ENCODE peak calls at places on chromosomes 3 and 15, in ten cellular contexts. M is suprapubic skin, E is transverse colon, K is HCT116, G is K562, F is stomach, L is GM23338, Z is GM12878, T is sigmoid colon, Y is spleen. R is an unnamed sample. For H3K4me1, the result is how much of the 10 kb centered on the place peaks cover.

GRCh38 chr3:98809561-98809960 is 46.4 kb downstream of the ST3GAL6 start:
- DNase-seq in M (no peak), E (no peak), K (no peak), G (no peak), F (no peak), L (no peak), Z (no peak), T (no peak), Y (no peak), R (no peak)

GRCh38 chr3:89946863-89947262 is 839.4 kb downstream of the EPHA3 start:
- DNase-seq in M (no peak), E (peak), K (no peak), G (no peak), F (no peak), L (peak), Z (no peak), T (no peak), Y (no peak), R (no peak)

GRCh38 chr3:11784962-11785361 is 61.7 kb downstream of the TAMM41 start:
- DNase-seq in M (no peak), E (no peak), K (no peak), G (no peak), F (no peak), L (peak), Z (no peak), T (no peak), Y (no peak), R (no peak)

GRCh38 chr15:68334661-68335124 is 57.1 kb downstream of the FEM1B start:
- DNase-seq in M (no peak), E (no peak), K (no peak), G (no peak), F (no peak), L (no peak), Z (no peak), T (no peak), Y (peak), R (no peak)

GRCh38 chr15:84747423-84748273 is 744 bp upstream of the ZNF592 start:
- DNase-seq in M (peak), E (peak), K (no peak), G (peak), F (peak), L (peak), Z (no peak), T (peak), Y (peak), R (peak)

GRCh38 chr3:189273736-189274135 is 102.0 kb downstream of the TPRG1 start:
- DNase-seq in M (no peak), E (no peak), K (no peak), G (no peak), F (no peak), L (no peak), Z (no peak), T (no peak), Y (no peak), R (no peak)

GRCh38 chr15:74036271-74037170 is 42.0 kb downstream of the PML start:
- DNase-seq in M (peak), E (peak), K (peak), G (peak), F (peak), L (peak), Z (no peak), T (peak), Y (no peak), R (peak)

GRCh38 chr3:36193448-36193847 is 186.9 kb upstream of the STAC start:
- DNase-seq in M (no peak), E (no peak), K (no peak), G (no peak), F (no peak), L (no peak), Z (no peak), T (no peak), Y (no peak), R (no peak)

GRCh38 chr3:133448478-133449122 is 48.7 kb downstream of the BFSP2 start:
- DNase-seq in M (no peak), E (peak), K (no peak), G (no peak), F (no peak), L (no peak), Z (peak), T (no peak), Y (peak), R (no peak)

GRCh38 chr15:98518823-98519561 is 129.3 kb upstream of the IGF1R start:
- DNase-seq in M (no peak), E (peak), K (peak), G (peak), F (peak), L (peak), Z (no peak), T (peak), Y (no peak), R (peak)

GRCh38 chr3:129131465-129132088 is 10.0 kb upstream of the RAB43 start:
- DNase-seq in M (no peak), E (no peak), K (no peak), G (no peak), F (no peak), L (no peak), Z (no peak), T (no peak), Y (peak), R (no peak)

GRCh38 chr3:185040425-185040824 is 112.4 kb downstream of the C3orf70 start:
- DNase-seq in M (no peak), E (no peak), K (no peak), G (no peak), F (no peak), L (no peak), Z (no peak), T (no peak), Y (no peak), R (no peak)

GRCh38 chr3:178966299-178967183 is 105.1 kb downstream of the ZMAT3 start:
- DNase-seq in M (no peak), E (no peak), K (peak), G (peak), F (no peak), L (peak), Z (peak), T (no peak), Y (no peak), R (no peak)

GRCh38 chr3:193572426-193572908 is 17.8 kb upstream of the ATP13A4 start:
- DNase-seq in M (no peak), E (peak), K (peak), G (peak), F (peak), L (peak), Z (no peak), T (peak), Y (no peak), R (peak)

GRCh38 chr3:17500618-17501017 is 241.8 kb downstream of the TBC1D5 start:
- DNase-seq in M (no peak), E (no peak), K (peak), G (no peak), F (no peak), L (no peak), Z (no peak), T (no peak), Y (no peak), R (no peak)

GRCh38 chr3:158700559-158700958 is 28.1 kb upstream of the LXN start:
- DNase-seq in M (no peak), E (no peak), K (no peak), G (no peak), F (no peak), L (no peak), Z (no peak), T (no peak), Y (no peak), R (no peak)

GRCh38 chr3:427128-427527 is 230.6 kb downstream of the CHL1 start:
- DNase-seq in M (no peak), E (no peak), K (no peak), G (no peak), F (no peak), L (no peak), Z (no peak), T (no peak), Y (no peak), R (no peak)

GRCh38 chr3:25119682-25120081 is 308.4 kb upstream of the RARB start:
- DNase-seq in M (no peak), E (no peak), K (no peak), G (no peak), F (no peak), L (no peak), Z (no peak), T (no peak), Y (no peak), R (no peak)

GRCh38 chr3:197491923-197492664 is 63.7 kb downstream of the BDH1 start:
- DNase-seq in M (no peak), E (no peak), K (no peak), G (no peak), F (no peak), L (no peak), Z (no peak), T (no peak), Y (peak), R (no peak)

GRCh38 chr3:129103296-129103695 is 18.3 kb downstream of the RAB43 start:
- DNase-seq in M (no peak), E (no peak), K (no peak), G (no peak), F (no peak), L (no peak), Z (no peak), T (no peak), Y (no peak), R (no peak)

GRCh38 chr15:90340345-90340744 is 11.7 kb upstream of the ZNF774 start:
- DNase-seq in M (no peak), E (peak), K (peak), G (peak), F (no peak), L (peak), Z (no peak), T (no peak), Y (no peak), R (no peak)

GRCh38 chr3:172372895-172373294 is 75.4 kb downstream of the GHSR start:
- DNase-seq in M (no peak), E (no peak), K (no peak), G (no peak), F (no peak), L (no peak), Z (no peak), T (no peak), Y (no peak), R (no peak)

GRCh38 chr3:172367205-172368105 is 80.8 kb downstream of the GHSR start:
- DNase-seq in M (no peak), E (no peak), K (no peak), G (peak), F (no peak), L (no peak), Z (no peak), T (no peak), Y (no peak), R (no peak)

GRCh38 chr3:172370434-172370833 is 77.8 kb downstream of the GHSR start:
- DNase-seq in M (no peak), E (peak), K (no peak), G (no peak), F (no peak), L (no peak), Z (no peak), T (no peak), Y (no peak), R (peak)

GRCh38 chr3:172371544-172371943 is 76.7 kb downstream of the GHSR start:
- DNase-seq in M (no peak), E (no peak), K (no peak), G (no peak), F (no peak), L (no peak), Z (no peak), T (no peak), Y (no peak), R (no peak)

DNA sequence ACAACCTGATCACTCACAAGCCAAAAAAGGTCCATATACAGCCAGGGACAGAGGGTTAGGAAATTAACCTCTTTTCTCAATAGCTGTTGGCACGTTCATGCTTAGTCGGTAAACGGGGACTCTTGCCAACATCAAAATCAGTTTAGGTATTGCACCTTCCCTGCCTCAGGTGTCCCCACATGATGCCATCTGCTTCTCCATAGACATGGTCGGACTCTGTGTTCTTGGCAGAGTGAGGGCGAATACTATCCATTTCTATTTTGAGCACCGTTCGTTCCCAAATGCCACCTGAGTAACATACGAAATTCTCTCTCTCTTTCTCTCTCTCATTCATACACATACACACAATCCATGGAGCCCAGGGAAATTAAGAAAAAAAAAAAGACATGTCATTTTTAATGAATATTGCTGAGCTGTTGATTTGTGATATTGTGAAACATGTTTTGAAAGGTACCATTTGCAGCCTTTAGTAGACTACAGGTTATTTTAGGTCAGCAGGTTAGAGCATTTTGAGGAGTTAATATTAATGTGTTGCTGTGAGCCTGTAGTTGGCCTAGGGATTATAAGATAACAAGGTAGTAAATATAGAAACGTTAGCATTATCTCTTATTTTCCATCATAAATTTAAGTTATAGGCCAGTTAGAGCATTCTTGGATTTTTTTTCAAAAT is 78.5 kb downstream of the GHSR start:
- DNase-seq in M (no peak), E (no peak), K (no peak), G (no peak), F (no peak), L (no peak), Z (no peak), T (no peak), Y (no peak), R (peak)
- TF ChIP-seq POLR2AphosphoS5 in M (no peak), E (no peak), K (no peak), G (no peak), F (no peak), L (no peak), Z (no peak), T (no peak), Y (no peak), R (peak)

GRCh38 chr3:182487048-182487447 is 306.3 kb upstream of the ATP11B start:
- DNase-seq in M (no peak), E (no peak), K (no peak), G (no peak), F (no peak), L (no peak), Z (no peak), T (no peak), Y (no peak), R (no peak)
- H3K4me1 ChIP-seq in M (under half), E (under half), K (under half), G (under half), F (under half), L (under half), Z (under half), T (under half), Y (under half), R (under half)

DNA sequence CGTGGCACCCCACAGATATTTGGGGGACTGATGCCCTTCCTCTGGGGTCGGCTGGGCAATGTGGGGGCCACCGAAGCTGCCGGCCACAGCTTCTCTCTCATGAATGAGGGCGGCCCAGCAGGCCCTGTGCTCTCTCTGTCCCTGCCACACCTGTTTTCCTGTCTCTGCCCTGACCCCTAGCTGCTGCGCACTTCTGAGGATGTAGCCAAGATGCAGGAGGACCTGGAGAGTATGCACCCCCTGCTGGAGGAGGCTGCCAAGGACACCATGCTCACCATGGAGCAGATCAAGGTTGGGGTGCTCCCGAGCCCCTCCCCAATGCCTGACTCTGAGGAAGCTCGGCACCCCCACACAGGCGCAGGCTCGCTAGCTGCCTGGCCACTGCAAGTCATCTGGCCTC is 59.7 kb downstream of the SEMA3G start:
- DNase-seq in M (no peak), E (no peak), K (peak), G (peak), F (no peak), L (peak), Z (no peak), T (no peak), Y (no peak), R (no peak)
- TF ChIP-seq CTCF in M (peak), E (peak), K (peak), G (peak), F (no peak), L (peak), Z (peak), T (no peak), Y (peak), R (no peak)

DNA sequence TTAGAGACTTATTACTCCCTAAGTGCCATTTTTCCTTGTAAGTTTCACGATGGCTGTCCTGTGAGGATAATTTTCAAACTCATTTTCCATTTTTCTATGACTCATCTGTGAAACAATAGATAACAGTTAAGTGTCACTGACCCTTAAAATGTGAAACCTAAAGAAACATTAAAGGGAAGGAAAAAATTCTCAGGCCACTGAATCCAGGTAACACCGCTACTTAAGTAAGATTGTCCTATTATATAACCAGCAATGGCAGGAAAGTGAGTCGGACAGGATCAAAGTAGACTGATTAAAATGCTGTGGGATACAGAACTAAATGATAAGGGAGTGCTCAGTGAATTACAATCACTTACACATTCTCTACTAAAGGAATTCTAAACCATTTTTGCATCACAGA is 12.4 kb downstream of the PLD1 start:
- DNase-seq in M (no peak), E (no peak), K (no peak), G (no peak), F (no peak), L (peak), Z (no peak), T (no peak), Y (no peak), R (no peak)
- TF ChIP-seq POLR2AphosphoS5 in M (no peak), E (no peak), K (no peak), G (no peak), F (no peak), L (no peak), Z (no peak), T (no peak), Y (no peak), R (no peak)

GRCh38 chr3:69323941-69324340 is 61.9 kb downstream of the FRMD4B start:
- DNase-seq in M (no peak), E (no peak), K (no peak), G (no peak), F (no peak), L (no peak), Z (no peak), T (no peak), Y (no peak), R (no peak)
- H3K4me1 ChIP-seq in M (under half), E (under half), K (under half), G (under half), F (under half), L (under half), Z (under half), T (under half), Y (under half), R (under half)

DNA sequence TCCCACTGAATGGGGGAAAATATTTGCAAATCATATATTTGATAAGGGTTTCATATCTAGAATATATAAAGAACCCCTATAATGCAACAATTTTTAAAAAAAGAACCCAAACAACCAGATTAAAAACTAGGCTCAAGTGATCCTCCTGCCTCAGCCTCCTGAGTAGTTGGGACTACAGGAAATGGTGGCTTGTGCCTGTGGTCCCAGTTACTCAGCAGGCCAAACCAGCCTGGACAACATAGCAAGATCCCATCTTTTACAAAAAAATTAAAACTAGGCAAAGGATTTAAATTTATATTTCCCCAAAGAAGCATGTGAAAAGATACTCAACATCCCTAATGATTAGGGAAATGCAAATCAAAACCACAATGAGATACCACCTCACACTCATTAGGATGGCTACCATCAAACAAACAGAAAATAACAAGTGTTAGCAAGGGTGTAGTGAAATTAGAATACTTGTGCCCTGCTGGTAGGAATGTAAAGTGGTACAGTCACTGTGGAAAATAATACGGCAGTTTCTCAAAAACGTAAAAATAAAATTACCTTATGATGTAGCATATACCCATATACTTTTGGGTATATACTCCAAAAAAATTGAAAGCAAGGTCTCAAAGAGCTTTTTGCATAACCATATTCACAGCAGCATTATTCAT is 19.7 kb downstream of the TFDP2 start:
- DNase-seq in M (no peak), E (no peak), K (no peak), G (no peak), F (no peak), L (no peak), Z (no peak), T (no peak), Y (no peak), R (no peak)
- TF ChIP-seq CTCF in M (no peak), E (no peak), K (peak), G (no peak), F (no peak), L (peak), Z (no peak), T (no peak), Y (no peak), R (no peak)

DNA sequence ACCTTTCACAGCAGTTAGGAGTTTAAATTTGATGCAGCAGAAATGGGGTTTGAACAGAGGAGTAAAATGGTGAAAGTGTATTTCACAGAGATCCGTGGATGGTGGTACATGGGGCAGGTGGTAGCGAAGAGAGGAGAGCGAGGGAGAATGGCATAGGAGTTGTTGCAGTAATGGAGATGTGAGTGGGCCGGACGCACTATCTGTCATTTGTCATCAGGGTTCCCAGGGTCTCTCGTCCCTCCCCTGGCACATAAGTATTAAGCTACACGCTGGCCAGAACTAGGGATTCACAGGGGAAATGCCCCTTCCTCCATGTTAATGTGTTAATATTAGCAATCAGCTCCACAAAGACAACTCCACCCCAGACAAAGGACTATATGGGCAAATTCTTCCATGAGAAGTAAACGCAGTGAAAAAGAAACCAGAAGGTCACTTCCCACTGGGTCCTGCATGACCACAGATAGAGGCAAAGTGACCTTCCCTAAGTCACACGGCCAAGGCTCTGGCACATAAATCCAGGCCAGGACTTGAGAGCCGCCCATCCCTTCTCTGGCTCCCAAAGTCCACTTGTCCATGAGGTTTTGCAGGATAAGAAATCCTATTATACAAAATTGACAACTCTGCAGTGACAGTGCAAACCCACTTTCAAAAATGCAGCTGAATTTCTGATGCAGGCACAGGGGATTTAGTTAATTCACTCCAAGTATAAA is 42.5 kb downstream of the ANXA2 start:
- DNase-seq in M (no peak), E (no peak), K (no peak), G (no peak), F (no peak), L (no peak), Z (no peak), T (no peak), Y (no peak), R (no peak)
- TF ChIP-seq POLR2AphosphoS5 in M (no peak), E (no peak), K (no peak), G (no peak), F (no peak), L (no peak), Z (no peak), T (no peak), Y (no peak), R (no peak)

GRCh38 chr3:194936091-194936490 is 250.4 kb downstream of the FAM43A start:
- DNase-seq in M (no peak), E (no peak), K (no peak), G (no peak), F (no peak), L (no peak), Z (no peak), T (no peak), Y (no peak), R (no peak)
- H3K4me1 ChIP-seq in M (under half), E (under half), K (under half), G (under half), F (under half), L (under half), Z (under half), T (under half), Y (under half), R (under half)